ENCODE peak calls at places on chromosomes 11 and 22, in ten cellular contexts. I is CD8-positive, alpha-beta T cell; G is CD4-positive, CD25-positive, alpha-beta regulatory T cell; F is upper lobe of left lung; O is astrocyte; K is cardiac fibroblast; R is fibroblast of lung; D is neural progenitor cell; N is IMR-90; S is CD8-positive, alpha-beta memory T cell. P is an unnamed sample.

GRCh38 chr22:42584364-42584940 is 30.2 kb downstream of the POLDIP3 start:
- DNase-seq in F (no peak), K (no peak), N (no peak), D (no peak), R (no peak), G (no peak), O (no peak), S (no peak), I (no peak), P (no peak)

GRCh38 chr11:70082829-70083228 is 4.7 kb downstream of the ANO1 start:
- DNase-seq in S (no peak), I (no peak), O (no peak), F (no peak), R (no peak), D (no peak), N (no peak), K (no peak), G (no peak), P (peak; percentile 6)

GRCh38 chr11:73271936-73272679 is at the start of gene P2RY6:
- DNase-seq in I (no peak), R (peak; percentile 59), O (peak; percentile 54), K (peak; percentile 54), G (no peak), S (no peak), D (no peak), F (no peak), N (peak; percentile 60), P (no peak)

GRCh38 chr22:38540731-38541130 is 29.3 kb downstream of the DMC1 start:
- DNase-seq in O (no peak), I (no peak), F (no peak), S (no peak), K (no peak), N (no peak), R (no peak), G (no peak), D (no peak), P (no peak)

GRCh38 chr11:125401746-125402145 is 94.3 kb downstream of the FEZ1 start:
- DNase-seq in I (no peak), O (no peak), N (peak; percentile 26), S (no peak), G (no peak), R (no peak), K (peak; percentile 44), F (no peak), D (peak; percentile 86), P (no peak)

GRCh38 chr22:49677495-49677889 is 150.2 kb downstream of the BRD1 start:
- DNase-seq in K (no peak), N (no peak), D (no peak), G (no peak), F (peak; percentile 66), I (no peak), S (no peak), R (no peak), O (no peak), P (no peak)

GRCh38 chr22:44671742-44672141 is 30.3 kb upstream of the PRR5 start:
- DNase-seq in K (peak; percentile 54), N (peak; percentile 83), I (peak; percentile 56), F (no peak), G (peak; percentile 59), D (no peak), S (no peak), O (peak; percentile 22), R (peak; percentile 34), P (no peak)

GRCh38 chr11:12727556-12728070 is 53.4 kb downstream of the TEAD1 start:
- DNase-seq in N (peak; percentile 76), D (no peak), R (peak; percentile 91), I (no peak), G (no peak), O (peak; percentile 91), K (peak; percentile 65), F (no peak), S (no peak), P (no peak)

GRCh38 chr11:113114452-113115027 is 153.3 kb downstream of the NCAM1 start:
- DNase-seq in O (peak; percentile 27), S (no peak), G (no peak), F (no peak), K (peak; percentile 63), R (peak; percentile 46), I (no peak), D (peak; percentile 73), N (peak; percentile 8), P (peak; percentile 22)

DNA sequence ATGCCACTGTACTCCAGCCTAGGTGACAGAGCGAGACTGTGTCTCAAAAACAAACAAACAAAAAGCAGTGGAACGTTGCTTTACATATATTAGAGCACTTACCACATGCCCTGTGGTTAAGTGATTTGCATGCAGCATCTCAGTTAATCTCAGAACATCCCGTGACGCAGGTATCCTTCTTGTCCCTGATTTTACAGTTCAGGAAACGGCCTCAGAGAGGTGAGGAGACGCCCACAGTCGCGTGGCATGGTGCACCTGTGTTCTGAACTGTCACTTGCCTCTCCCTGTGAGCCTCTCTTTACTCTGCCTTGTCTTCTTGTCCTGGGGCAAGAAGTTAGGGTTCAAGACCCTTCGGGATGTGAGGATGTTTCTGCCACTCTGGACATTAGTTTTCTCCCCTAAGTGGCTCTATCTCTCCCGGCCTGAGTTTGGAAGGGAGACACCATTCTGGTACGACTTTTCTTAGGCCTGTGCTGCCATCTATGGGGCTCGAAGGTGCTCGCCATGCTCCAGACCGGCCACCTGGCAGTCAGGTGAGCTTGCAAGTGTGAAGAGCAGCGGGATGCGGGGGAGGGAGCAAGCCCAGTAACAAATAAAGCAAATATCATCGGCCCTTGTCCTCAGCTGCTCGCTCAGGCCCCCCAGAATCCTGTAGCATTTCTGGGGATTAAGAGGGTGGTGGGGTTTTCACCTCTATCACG is 25.6 kb downstream of the YWHAH start:
- DNase-seq in D (peak; percentile 88), R (peak; percentile 62), G (peak; percentile 79), O (peak; percentile 38), K (peak; percentile 66), F (no peak), I (peak; percentile 74), N (peak; percentile 66), S (peak; percentile 43), P (no peak)
- H3K4me3 ChIP-seq in D (peak overlapping the region; percentile 60), R (peak overlapping the region; percentile 12), G (peak overlapping the region; percentile 32), O (peak overlapping the region; percentile 54), K (peak overlapping the region; percentile 49), F (peak overlapping the region; percentile 49), I (peak overlapping the region; percentile 58), N (no peak overlapping the region), S (peak overlapping the region; percentile 46), P (peak overlapping the region; percentile 48)

DNA sequence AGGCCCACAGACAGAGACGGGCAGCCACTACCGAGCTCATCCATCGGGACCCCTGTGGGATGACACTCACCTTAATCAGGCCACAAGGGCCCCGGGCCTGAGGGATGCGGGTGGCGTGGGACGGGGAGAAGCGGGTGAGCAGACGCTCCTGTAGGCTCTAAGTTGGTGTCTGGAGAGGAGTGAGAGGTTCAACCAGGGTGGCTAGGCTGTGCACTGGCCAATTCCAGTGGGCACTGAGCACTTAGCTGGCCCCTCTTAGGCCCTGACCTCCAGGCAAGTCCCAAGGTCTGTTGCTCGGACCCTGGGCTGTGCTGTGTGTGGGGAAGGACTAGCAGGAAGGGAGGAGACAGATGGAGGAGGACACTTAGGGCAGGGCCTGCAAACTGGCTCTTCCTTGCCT is 139.3 kb downstream of the ST3GAL4 start:
- DNase-seq in I (no peak), K (no peak), O (no peak), R (no peak), G (no peak), D (no peak), F (no peak), N (no peak), S (no peak), P (no peak)
- H3K4me3 ChIP-seq in I (no peak overlapping the region), K (no peak overlapping the region), O (no peak overlapping the region), R (no peak overlapping the region), G (no peak overlapping the region), D (no peak overlapping the region), F (no peak overlapping the region), N (no peak overlapping the region), S (no peak overlapping the region), P (no peak overlapping the region)

GRCh38 chr11:46426233-46426991 is 34.8 kb upstream of the CHRM4 start:
- DNase-seq in K (no peak), D (no peak), G (no peak), I (no peak), O (no peak), S (no peak), N (no peak), F (no peak), R (no peak), P (no peak)

GRCh38 chr11:46431211-46431610 is 39.6 kb upstream of the CHRM4 start:
- DNase-seq in R (no peak), S (no peak), F (no peak), N (no peak), O (no peak), K (no peak), D (no peak), G (no peak), I (no peak), P (no peak)

GRCh38 chr11:46427364-46427763 is 35.8 kb upstream of the CHRM4 start:
- DNase-seq in G (no peak), R (no peak), S (no peak), F (no peak), O (no peak), I (no peak), N (peak; percentile 11), K (no peak), D (no peak), P (no peak)

GRCh38 chr11:46435679-46436078 is 44.1 kb upstream of the CHRM4 start:
- DNase-seq in O (no peak), R (no peak), I (no peak), K (no peak), S (no peak), N (no peak), G (no peak), D (no peak), F (no peak), P (no peak)

GRCh38 chr11:46429709-46430108 is 38.1 kb upstream of the CHRM4 start:
- DNase-seq in O (no peak), R (no peak), I (no peak), F (no peak), K (no peak), D (no peak), G (no peak), S (no peak), N (no peak), P (no peak)
- H3K4me3 ChIP-seq in O (no peak overlapping the region), R (no peak overlapping the region), I (no peak overlapping the region), F (no peak overlapping the region), K (no peak overlapping the region), D (no peak overlapping the region), G (no peak overlapping the region), S (no peak overlapping the region), N (no peak overlapping the region), P (no peak overlapping the region)

GRCh38 chr11:46348986-46349401 is 1.7 kb downstream of the DGKZ start:
- DNase-seq in N (no peak), G (peak; percentile 87), R (no peak), I (peak; percentile 68), O (no peak), K (no peak), S (peak; percentile 70), D (no peak), F (no peak), P (peak; percentile 67)
- H3K4me3 ChIP-seq in N (no peak overlapping the region), G (peak overlapping the region; percentile 92), R (no peak overlapping the region), I (peak overlapping the region; percentile 72), O (no peak overlapping the region), K (no peak overlapping the region), S (peak overlapping the region; percentile 95), D (no peak overlapping the region), F (peak overlapping the region; percentile 95), P (peak overlapping the region; percentile 89)